ENCODE peak calls at places on chromosomes 6 and 20, in ten cellular contexts. S, Z, N, X, O, D, B, P, M and J are unnamed samples.

GRCh38 chr20:58237318-58238182 is 9.1 kb upstream of the ANKRD60 start:
- DNase-seq in S (no peak), Z (no peak), N (no peak), X (peak), O (peak), D (no peak), B (no peak), P (no peak), M (no peak), J (peak)

GRCh38 chr20:884983-885952 is 30.9 kb downstream of the ANGPT4 start:
- DNase-seq in S (peak), Z (peak), N (no peak), X (peak), O (peak), D (no peak), B (no peak), P (peak), M (no peak), J (peak)

GRCh38 chr6:48099713-48100675 is 11.0 kb downstream of the PTCHD4 start:
- DNase-seq in S (no peak), Z (no peak), N (no peak), X (no peak), O (peak), D (no peak), B (no peak), P (no peak), M (no peak), J (no peak)

GRCh38 chr6:107658920-107659879 is 164.9 kb downstream of the SCML4 start:
- DNase-seq in S (no peak), Z (peak), N (no peak), X (peak), O (peak), D (peak), B (no peak), P (peak), M (no peak), J (no peak)

GRCh38 chr20:51220293-51220706 is 197.4 kb upstream of the KCNG1 start:
- DNase-seq in S (peak), Z (no peak), N (peak), X (peak), O (no peak), D (no peak), B (no peak), P (no peak), M (peak), J (peak)

GRCh38 chr6:107443066-107443903 is 16.1 kb downstream of the PDSS2 start:
- DNase-seq in S (no peak), Z (peak), N (no peak), X (peak), O (peak), D (no peak), B (no peak), P (no peak), M (no peak), J (no peak)

GRCh38 chr6:33279971-33280511 is 3.1 kb downstream of the B3GALT4 start:
- DNase-seq in S (peak), Z (peak), N (no peak), X (peak), O (peak), D (no peak), B (no peak), P (peak), M (no peak), J (peak)

GRCh38 chr6:32204268-32204715 is 11.8 kb upstream of the GPSM3 start:
- DNase-seq in S (no peak), Z (no peak), N (no peak), X (no peak), O (no peak), D (no peak), B (no peak), P (no peak), M (no peak), J (no peak)

GRCh38 chr6:71544028-71544427 is 255.4 kb downstream of the OGFRL1 start:
- DNase-seq in S (no peak), Z (no peak), N (no peak), X (peak), O (peak), D (no peak), B (no peak), P (no peak), M (no peak), J (peak)

GRCh38 chr20:13549451-13549850 is 89.3 kb downstream of the TASP1 start:
- DNase-seq in S (no peak), Z (no peak), N (no peak), X (no peak), O (no peak), D (no peak), B (no peak), P (no peak), M (no peak), J (no peak)

GRCh38 chr6:13453771-13454251 is 33.6 kb downstream of the GFOD1 start:
- DNase-seq in S (peak), Z (peak), N (peak), X (peak), O (peak), D (no peak), B (peak), P (peak), M (no peak), J (peak)

GRCh38 chr6:120407696-120408095 is 926.6 kb downstream of the TBC1D32 start:
- DNase-seq in S (no peak), Z (no peak), N (no peak), X (no peak), O (no peak), D (no peak), B (no peak), P (no peak), M (no peak), J (no peak)

GRCh38 chr6:37576336-37576737 is 76.6 kb upstream of the CCDC167 start:
- DNase-seq in S (no peak), Z (peak), N (no peak), X (peak), O (peak), D (no peak), B (no peak), P (no peak), M (no peak), J (no peak)

GRCh38 chr6:147910254-147910653 is 401.8 kb downstream of the SAMD5 start:
- DNase-seq in S (no peak), Z (no peak), N (no peak), X (no peak), O (no peak), D (no peak), B (no peak), P (no peak), M (no peak), J (no peak)

GRCh38 chr6:93419304-93420162 is at the start of gene EPHA7:
- DNase-seq in S (peak), Z (peak), N (no peak), X (peak), O (peak), D (peak), B (peak), P (peak), M (no peak), J (peak)

GRCh38 chr20:3000852-3001523 is 42.4 kb upstream of the GNRH2 start:
- DNase-seq in S (peak), Z (peak), N (no peak), X (peak), O (peak), D (peak), B (peak), P (peak), M (no peak), J (peak)

GRCh38 chr20:43809206-43809819 is 82.5 kb upstream of the GTSF1L start:
- DNase-seq in S (peak), Z (no peak), N (no peak), X (no peak), O (no peak), D (no peak), B (no peak), P (no peak), M (no peak), J (no peak)

GRCh38 chr6:159169557-159170332 is 545 bp downstream of the FNDC1 start:
- DNase-seq in S (peak), Z (peak), N (no peak), X (peak), O (peak), D (peak), B (no peak), P (no peak), M (no peak), J (peak)

GRCh38 chr20:7585126-7585679 is 355.1 kb downstream of the HAO1 start:
- DNase-seq in S (no peak), Z (peak), N (no peak), X (no peak), O (no peak), D (no peak), B (peak), P (no peak), M (no peak), J (peak)

GRCh38 chr20:41534842-41535241 is 83.3 kb downstream of the CHD6 start:
- DNase-seq in S (no peak), Z (peak), N (no peak), X (peak), O (peak), D (no peak), B (no peak), P (no peak), M (no peak), J (peak)

GRCh38 chr6:24480705-24481104 is 8.7 kb downstream of the GPLD1 start:
- DNase-seq in S (no peak), Z (no peak), N (no peak), X (no peak), O (no peak), D (no peak), B (no peak), P (no peak), M (no peak), J (no peak)

GRCh38 chr6:22785036-22785435 is 215.7 kb downstream of the HDGFL1 start:
- DNase-seq in S (no peak), Z (no peak), N (no peak), X (no peak), O (peak), D (no peak), B (no peak), P (no peak), M (no peak), J (peak)

GRCh38 chr20:57629976-57630525 is 9.8 kb upstream of the ZBP1 start:
- DNase-seq in S (no peak), Z (no peak), N (no peak), X (no peak), O (no peak), D (no peak), B (no peak), P (no peak), M (no peak), J (no peak)

GRCh38 chr20:57148266-57148665 is 118.2 kb downstream of the BMP7 start:
- DNase-seq in S (no peak), Z (no peak), N (no peak), X (no peak), O (no peak), D (no peak), B (no peak), P (no peak), M (no peak), J (no peak)

GRCh38 chr6:108690326-108691000 is 129.7 kb downstream of the FOXO3 start:
- DNase-seq in S (no peak), Z (peak), N (no peak), X (peak), O (no peak), D (no peak), B (no peak), P (no peak), M (no peak), J (peak)